ENCODE peak calls at places on chromosome 3, in seven cellular contexts. One of them, this sample, is unnamed.

GRCh38 chr3:157125101-157125500 is 34.8 kb downstream of the CCNL1 start:
- DNase-seq in CD8-positive, alpha-beta memory T cell: no peak
- DNase-seq in IMR-90: no peak
- DNase-seq in left ventricle myocardium inferior: no peak
- DNase-seq in astrocyte: peak
- DNase-seq in cardiac muscle cell: peak
- DNase-seq in GM23338: no peak
- DNase-seq in this sample: no peak

GRCh38 chr3:5002174-5002870 is 23.1 kb downstream of the BHLHE40 start:
- DNase-seq in IMR-90: no peak
- DNase-seq in cardiac muscle cell: no peak
- DNase-seq in astrocyte: no peak
- DNase-seq in left ventricle myocardium inferior: no peak
- DNase-seq in GM23338: no peak
- DNase-seq in CD8-positive, alpha-beta memory T cell: peak
- DNase-seq in this sample: no peak

GRCh38 chr3:123396171-123397049 is 52.5 kb downstream of the ADCY5 start:
- DNase-seq in IMR-90: no peak
- DNase-seq in cardiac muscle cell: no peak
- DNase-seq in left ventricle myocardium inferior: no peak
- DNase-seq in astrocyte: no peak
- DNase-seq in CD8-positive, alpha-beta memory T cell: no peak
- DNase-seq in GM23338: no peak
- DNase-seq in this sample: no peak

GRCh38 chr3:149770246-149770645 is 18.0 kb upstream of the COMMD2 start:
- DNase-seq in left ventricle myocardium inferior: no peak
- DNase-seq in cardiac muscle cell: no peak
- DNase-seq in CD8-positive, alpha-beta memory T cell: no peak
- DNase-seq in IMR-90: no peak
- DNase-seq in astrocyte: no peak
- DNase-seq in GM23338: no peak
- DNase-seq in this sample: no peak

GRCh38 chr3:195286115-195286872 is 15.3 kb upstream of the XXYLT1 start:
- DNase-seq in astrocyte: peak
- DNase-seq in GM23338: no peak
- DNase-seq in cardiac muscle cell: no peak
- DNase-seq in CD8-positive, alpha-beta memory T cell: no peak
- DNase-seq in left ventricle myocardium inferior: no peak
- DNase-seq in IMR-90: peak
- DNase-seq in this sample: no peak

GRCh38 chr3:116741462-116741861 is 31.9 kb downstream of the TUSC7 start:
- DNase-seq in IMR-90: no peak
- DNase-seq in CD8-positive, alpha-beta memory T cell: no peak
- DNase-seq in astrocyte: no peak
- DNase-seq in cardiac muscle cell: peak
- DNase-seq in left ventricle myocardium inferior: no peak
- DNase-seq in GM23338: peak
- DNase-seq in this sample: peak

GRCh38 chr3:57961177-57961827 is 46.9 kb upstream of the FLNB start:
- DNase-seq in IMR-90: no peak
- DNase-seq in CD8-positive, alpha-beta memory T cell: no peak
- DNase-seq in GM23338: no peak
- DNase-seq in left ventricle myocardium inferior: no peak
- DNase-seq in cardiac muscle cell: no peak
- DNase-seq in astrocyte: no peak
- DNase-seq in this sample: no peak

GRCh38 chr3:11323827-11324226 is 51.6 kb downstream of the ATG7 start:
- DNase-seq in IMR-90: peak
- DNase-seq in CD8-positive, alpha-beta memory T cell: no peak
- DNase-seq in astrocyte: peak
- DNase-seq in left ventricle myocardium inferior: no peak
- DNase-seq in cardiac muscle cell: no peak
- DNase-seq in GM23338: no peak
- DNase-seq in this sample: no peak

GRCh38 chr3:104886220-104886995 is 480.3 kb upstream of the ALCAM start:
- DNase-seq in GM23338: no peak
- DNase-seq in astrocyte: peak
- DNase-seq in IMR-90: peak
- DNase-seq in cardiac muscle cell: no peak
- DNase-seq in CD8-positive, alpha-beta memory T cell: no peak
- DNase-seq in left ventricle myocardium inferior: no peak
- DNase-seq in this sample: no peak

GRCh38 chr3:52845691-52846426 is 11.0 kb upstream of the MUSTN1 start:
- DNase-seq in GM23338: peak
- DNase-seq in astrocyte: no peak
- DNase-seq in left ventricle myocardium inferior: no peak
- DNase-seq in CD8-positive, alpha-beta memory T cell: no peak
- DNase-seq in IMR-90: no peak
- DNase-seq in cardiac muscle cell: no peak
- DNase-seq in this sample: no peak

GRCh38 chr3:25594007-25594502 is 70.7 kb downstream of the TOP2B start:
- DNase-seq in astrocyte: peak
- DNase-seq in GM23338: peak
- DNase-seq in IMR-90: peak
- DNase-seq in left ventricle myocardium inferior: no peak
- DNase-seq in CD8-positive, alpha-beta memory T cell: no peak
- DNase-seq in cardiac muscle cell: peak
- DNase-seq in this sample: no peak

GRCh38 chr3:129624347-129625070 is 18.0 kb upstream of the PLXND1 start:
- DNase-seq in CD8-positive, alpha-beta memory T cell: no peak
- DNase-seq in astrocyte: no peak
- DNase-seq in GM23338: no peak
- DNase-seq in cardiac muscle cell: no peak
- DNase-seq in left ventricle myocardium inferior: peak
- DNase-seq in IMR-90: peak
- DNase-seq in this sample: no peak

GRCh38 chr3:172648736-172649135 is 62.1 kb downstream of the NCEH1 start:
- DNase-seq in left ventricle myocardium inferior: no peak
- DNase-seq in CD8-positive, alpha-beta memory T cell: no peak
- DNase-seq in IMR-90: peak
- DNase-seq in astrocyte: no peak
- DNase-seq in GM23338: no peak
- DNase-seq in cardiac muscle cell: no peak
- DNase-seq in this sample: no peak

GRCh38 chr3:85808750-85809149 is 850.0 kb downstream of the CADM2 start:
- DNase-seq in left ventricle myocardium inferior: no peak
- DNase-seq in IMR-90: no peak
- DNase-seq in astrocyte: no peak
- DNase-seq in cardiac muscle cell: no peak
- DNase-seq in CD8-positive, alpha-beta memory T cell: no peak
- DNase-seq in GM23338: no peak
- DNase-seq in this sample: no peak

GRCh38 chr3:195124378-195124985 is 146.5 kb downstream of the XXYLT1 start:
- DNase-seq in IMR-90: no peak
- DNase-seq in GM23338: no peak
- DNase-seq in astrocyte: no peak
- DNase-seq in left ventricle myocardium inferior: no peak
- DNase-seq in CD8-positive, alpha-beta memory T cell: no peak
- DNase-seq in cardiac muscle cell: peak
- DNase-seq in this sample: no peak

GRCh38 chr3:55160241-55160877 is 232.5 kb upstream of the LRTM1 start:
- DNase-seq in cardiac muscle cell: no peak
- DNase-seq in CD8-positive, alpha-beta memory T cell: no peak
- DNase-seq in astrocyte: peak
- DNase-seq in IMR-90: peak
- DNase-seq in left ventricle myocardium inferior: peak
- DNase-seq in GM23338: no peak
- DNase-seq in this sample: no peak

GRCh38 chr3:15488002-15488401 is 33.5 kb downstream of the COLQ start:
- DNase-seq in IMR-90: no peak
- DNase-seq in CD8-positive, alpha-beta memory T cell: no peak
- DNase-seq in left ventricle myocardium inferior: no peak
- DNase-seq in astrocyte: no peak
- DNase-seq in GM23338: no peak
- DNase-seq in cardiac muscle cell: no peak
- DNase-seq in this sample: no peak

GRCh38 chr3:50355829-50356552 is 3.3 kb downstream of the TMEM115 start:
- DNase-seq in left ventricle myocardium inferior: no peak
- DNase-seq in cardiac muscle cell: no peak
- DNase-seq in GM23338: no peak
- DNase-seq in CD8-positive, alpha-beta memory T cell: no peak
- DNase-seq in IMR-90: no peak
- DNase-seq in astrocyte: no peak
- DNase-seq in this sample: no peak

GRCh38 chr3:98821072-98821471 is 57.9 kb downstream of the ST3GAL6 start:
- DNase-seq in cardiac muscle cell: no peak
- DNase-seq in left ventricle myocardium inferior: no peak
- DNase-seq in astrocyte: no peak
- DNase-seq in GM23338: no peak
- DNase-seq in CD8-positive, alpha-beta memory T cell: no peak
- DNase-seq in IMR-90: no peak
- DNase-seq in this sample: no peak

GRCh38 chr3:105708980-105709379 is 159.8 kb downstream of the CBLB start:
- DNase-seq in IMR-90: no peak
- DNase-seq in GM23338: no peak
- DNase-seq in left ventricle myocardium inferior: no peak
- DNase-seq in cardiac muscle cell: no peak
- DNase-seq in astrocyte: no peak
- DNase-seq in CD8-positive, alpha-beta memory T cell: no peak
- DNase-seq in this sample: no peak

GRCh38 chr3:109175411-109175810 is 38.9 kb downstream of the C3orf85 start:
- DNase-seq in astrocyte: peak
- DNase-seq in left ventricle myocardium inferior: no peak
- DNase-seq in CD8-positive, alpha-beta memory T cell: no peak
- DNase-seq in IMR-90: no peak
- DNase-seq in cardiac muscle cell: no peak
- DNase-seq in GM23338: no peak
- DNase-seq in this sample: no peak

GRCh38 chr3:36124118-36124796 is 256.0 kb upstream of the STAC start:
- DNase-seq in GM23338: peak
- DNase-seq in IMR-90: peak
- DNase-seq in left ventricle myocardium inferior: no peak
- DNase-seq in cardiac muscle cell: peak
- DNase-seq in astrocyte: peak
- DNase-seq in CD8-positive, alpha-beta memory T cell: no peak
- DNase-seq in this sample: no peak

GRCh38 chr3:111733154-111733553 is 125.9 kb upstream of the PHLDB2 start:
- DNase-seq in IMR-90: no peak
- DNase-seq in left ventricle myocardium inferior: no peak
- DNase-seq in astrocyte: no peak
- DNase-seq in GM23338: no peak
- DNase-seq in CD8-positive, alpha-beta memory T cell: no peak
- DNase-seq in cardiac muscle cell: no peak
- DNase-seq in this sample: no peak

GRCh38 chr3:30747771-30748281 is 141.4 kb downstream of the TGFBR2 start:
- DNase-seq in IMR-90: peak
- DNase-seq in CD8-positive, alpha-beta memory T cell: no peak
- DNase-seq in GM23338: peak
- DNase-seq in astrocyte: peak
- DNase-seq in cardiac muscle cell: peak
- DNase-seq in left ventricle myocardium inferior: no peak
- DNase-seq in this sample: no peak

GRCh38 chr3:177350051-177350565 is 152.8 kb upstream of the TBL1XR1 start:
- DNase-seq in GM23338: no peak
- DNase-seq in cardiac muscle cell: no peak
- DNase-seq in left ventricle myocardium inferior: no peak
- DNase-seq in CD8-positive, alpha-beta memory T cell: no peak
- DNase-seq in IMR-90: no peak
- DNase-seq in astrocyte: no peak
- DNase-seq in this sample: no peak

GRCh38 chr3:130093741-130094391 is 12.2 kb downstream of the ALG1L2 start:
- DNase-seq in astrocyte: no peak
- DNase-seq in left ventricle myocardium inferior: no peak
- DNase-seq in IMR-90: no peak
- DNase-seq in cardiac muscle cell: no peak
- DNase-seq in GM23338: peak
- DNase-seq in CD8-positive, alpha-beta memory T cell: no peak
- DNase-seq in this sample: no peak

GRCh38 chr3:194137314-194138097 is 1.6 kb downstream of the HES1 start:
- DNase-seq in cardiac muscle cell: peak
- DNase-seq in astrocyte: peak
- DNase-seq in IMR-90: peak
- DNase-seq in left ventricle myocardium inferior: peak
- DNase-seq in CD8-positive, alpha-beta memory T cell: peak
- DNase-seq in GM23338: peak
- DNase-seq in this sample: no peak

GRCh38 chr3:126468028-126468891 is 7.4 kb downstream of the ZXDC start:
- DNase-seq in GM23338: no peak
- DNase-seq in astrocyte: no peak
- DNase-seq in left ventricle myocardium inferior: no peak
- DNase-seq in cardiac muscle cell: no peak
- DNase-seq in IMR-90: peak
- DNase-seq in CD8-positive, alpha-beta memory T cell: no peak
- DNase-seq in this sample: no peak
- H3K27ac ChIP-seq in GM23338: no peak
- H3K27ac ChIP-seq in astrocyte: no peak
- H3K27ac ChIP-seq in left ventricle myocardium inferior: peak
- H3K27ac ChIP-seq in cardiac muscle cell: peak
- H3K27ac ChIP-seq in IMR-90: no peak
- H3K27ac ChIP-seq in CD8-positive, alpha-beta memory T cell: no peak
- H3K27ac ChIP-seq in this sample: no peak

DNA sequence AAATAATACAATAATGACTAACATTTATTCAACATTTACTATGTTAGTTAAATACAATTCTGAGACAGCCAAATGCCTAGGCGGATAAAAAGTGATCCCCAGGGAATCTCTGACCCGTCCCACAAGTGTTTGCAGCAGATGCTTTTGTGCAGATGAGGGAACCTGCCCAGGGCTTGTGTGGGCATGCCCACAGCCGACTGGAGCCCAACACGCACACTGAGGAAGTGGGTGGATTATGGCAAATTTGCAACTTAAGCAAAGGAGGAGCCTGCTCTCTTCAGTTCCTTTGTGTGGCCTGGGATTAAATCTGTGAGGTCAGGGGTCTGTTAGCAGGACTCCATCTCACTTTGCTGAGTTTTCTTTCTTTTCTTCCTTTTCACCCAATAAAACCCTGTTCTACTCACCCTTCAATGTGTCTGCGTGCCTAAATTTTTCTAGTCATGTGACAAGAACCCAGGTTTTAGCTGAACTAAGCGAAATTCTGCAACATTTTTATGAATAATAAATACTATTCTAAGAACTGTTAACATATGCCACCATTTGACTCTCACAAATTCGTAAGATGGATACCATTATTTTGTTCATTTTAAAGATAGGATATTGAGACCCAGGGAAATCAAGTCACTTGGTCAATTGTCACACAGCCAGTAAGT is 13.9 kb upstream of the RTP1 start:
- DNase-seq in IMR-90: no peak
- DNase-seq in GM23338: no peak
- DNase-seq in left ventricle myocardium inferior: no peak
- DNase-seq in CD8-positive, alpha-beta memory T cell: no peak
- DNase-seq in astrocyte: peak
- DNase-seq in cardiac muscle cell: no peak
- DNase-seq in this sample: no peak
- H3K27ac ChIP-seq in IMR-90: no peak
- H3K27ac ChIP-seq in GM23338: peak
- H3K27ac ChIP-seq in left ventricle myocardium inferior: peak
- H3K27ac ChIP-seq in CD8-positive, alpha-beta memory T cell: no peak
- H3K27ac ChIP-seq in astrocyte: no peak
- H3K27ac ChIP-seq in cardiac muscle cell: peak
- H3K27ac ChIP-seq in this sample: no peak

GRCh38 chr3:19739504-19739903 is 194.5 kb downstream of the EFHB start:
- DNase-seq in left ventricle myocardium inferior: no peak
- DNase-seq in astrocyte: no peak
- DNase-seq in GM23338: no peak
- DNase-seq in CD8-positive, alpha-beta memory T cell: no peak
- DNase-seq in IMR-90: no peak
- DNase-seq in cardiac muscle cell: no peak
- DNase-seq in this sample: no peak
- H3K27ac ChIP-seq in left ventricle myocardium inferior: no peak
- H3K27ac ChIP-seq in astrocyte: no peak
- H3K27ac ChIP-seq in GM23338: no peak
- H3K27ac ChIP-seq in CD8-positive, alpha-beta memory T cell: no peak
- H3K27ac ChIP-seq in IMR-90: no peak
- H3K27ac ChIP-seq in cardiac muscle cell: no peak
- H3K27ac ChIP-seq in this sample: no peak

GRCh38 chr3:190004656-190005055 is 116.0 kb downstream of the P3H2 start:
- DNase-seq in astrocyte: no peak
- DNase-seq in GM23338: no peak
- DNase-seq in IMR-90: no peak
- DNase-seq in left ventricle myocardium inferior: no peak
- DNase-seq in cardiac muscle cell: no peak
- DNase-seq in CD8-positive, alpha-beta memory T cell: no peak
- DNase-seq in this sample: no peak
- H3K27ac ChIP-seq in astrocyte: no peak
- H3K27ac ChIP-seq in GM23338: no peak
- H3K27ac ChIP-seq in IMR-90: no peak
- H3K27ac ChIP-seq in left ventricle myocardium inferior: no peak
- H3K27ac ChIP-seq in cardiac muscle cell: peak
- H3K27ac ChIP-seq in CD8-positive, alpha-beta memory T cell: no peak
- H3K27ac ChIP-seq in this sample: no peak